ENCODE peak calls at places on chromosome 19, in ten cellular contexts. C is T1000; Y is GM04503; O is neural crest cell; U is progenitor cell of endocrine pancreas; N is activated CD8-positive, alpha-beta memory T cell treated with anti-CD3 and anti-CD28 coated beads for 4 hours; Q is GM06990; P is T-helper 2 cell; E is stimulated activated CD8-positive, alpha-beta memory T cell treated with anti-CD3 and anti-CD28 coated beads, Interleukin-15, amount 100 ng/mL, for 4 hours; S is effector CD4-positive, alpha-beta T cell. R is an unnamed sample.
A peak's percentile ranks its signal among the peaks of the same experiment; 100 is the strongest.

GRCh38 chr19:46916971-46917370 is 56.2 kb downstream of the ARHGAP35 start:
- DNase-seq in C (no peak), Y (no peak), O (no peak), U (no peak), N (no peak), Q (no peak), P (no peak), E (no peak), S (no peak), R (no peak)

GRCh38 chr19:17610384-17610783 is 54.9 kb downstream of the COLGALT1 start:
- DNase-seq in C (no peak), Y (no peak), O (no peak), U (no peak), N (no peak), Q (no peak), P (no peak), E (no peak), S (no peak), R (no peak)

GRCh38 chr19:12628040-12629022 is 17.6 kb downstream of the ZNF791 start:
- DNase-seq in C (no peak), Y (no peak), O (no peak), U (no peak), N (no peak), Q (no peak), P (no peak), E (no peak), S (no peak), R (no peak)

GRCh38 chr19:38070573-38070972 is 153.4 kb downstream of the DPF1 start:
- DNase-seq in C (no peak), Y (peak; percentile 9), O (no peak), U (no peak), N (no peak), Q (no peak), P (no peak), E (no peak), S (no peak), R (no peak)

GRCh38 chr19:33260628-33261418 is 35.2 kb upstream of the SLC7A10 start:
- DNase-seq in C (no peak), Y (no peak), O (no peak), U (no peak), N (no peak), Q (peak; percentile 56), P (no peak), E (no peak), S (no peak), R (no peak)

GRCh38 chr19:12064266-12065099 is at the start of gene ZNF844:
- DNase-seq in C (peak; percentile 89), Y (peak; percentile 63), O (peak; percentile 92), U (peak; percentile 95), N (peak; percentile 41), Q (peak; percentile 90), P (peak; percentile 25), E (peak; percentile 38), S (peak; percentile 36), R (no peak)

GRCh38 chr19:57106646-57107235 is 13.0 kb upstream of the USP29 start:
- DNase-seq in C (no peak), Y (no peak), O (no peak), U (no peak), N (no peak), Q (no peak), P (no peak), E (no peak), S (no peak), R (no peak)

GRCh38 chr19:12794936-12795335 is 3.6 kb downstream of the JUNB start:
- DNase-seq in C (no peak), Y (no peak), O (no peak), U (no peak), N (no peak), Q (no peak), P (peak; percentile 16), E (no peak), S (no peak), R (no peak)

GRCh38 chr19:11738746-11739620 is at the start of gene ZNF823:
- DNase-seq in C (peak; percentile 92), Y (peak; percentile 92), O (peak; percentile 99), U (peak; percentile 99), N (peak; percentile 93), Q (peak; percentile 90), P (peak; percentile 87), E (peak; percentile 88), S (peak; percentile 91), R (peak; percentile 79)

GRCh38 chr19:38989066-38989605 is 13.6 kb upstream of the FBXO17 start:
- DNase-seq in C (peak; percentile 73), Y (no peak), O (no peak), U (no peak), N (no peak), Q (no peak), P (no peak), E (no peak), S (no peak), R (no peak)

GRCh38 chr19:6068711-6069110 is 41.6 kb downstream of the RFX2 start:
- DNase-seq in C (no peak), Y (no peak), O (no peak), U (no peak), N (no peak), Q (no peak), P (no peak), E (no peak), S (no peak), R (no peak)

GRCh38 chr19:24140099-24140498 is 53.1 kb downstream of the ZNF254 start:
- DNase-seq in C (no peak), Y (peak; percentile 25), O (no peak), U (no peak), N (no peak), Q (no peak), P (no peak), E (no peak), S (no peak), R (no peak)

GRCh38 chr19:56273563-56274117 is 1.1 kb downstream of the EDDM13 start:
- DNase-seq in C (no peak), Y (peak; percentile 3), O (no peak), U (no peak), N (no peak), Q (no peak), P (no peak), E (no peak), S (no peak), R (no peak)

GRCh38 chr19:21434967-21435544 is 38.1 kb downstream of the ZNF493 start:
- DNase-seq in C (no peak), Y (no peak), O (no peak), U (no peak), N (no peak), Q (no peak), P (no peak), E (no peak), S (no peak), R (no peak)

GRCh38 chr19:39705578-39706188 is 1.4 kb downstream of the LGALS14 start:
- DNase-seq in C (no peak), Y (no peak), O (no peak), U (no peak), N (no peak), Q (no peak), P (no peak), E (no peak), S (no peak), R (no peak)

GRCh38 chr19:45098521-45099464 is 5.8 kb downstream of the PPP1R37 start:
- DNase-seq in C (no peak), Y (no peak), O (no peak), U (no peak), N (no peak), Q (no peak), P (no peak), E (no peak), S (no peak), R (no peak)

GRCh38 chr19:42216653-42217521 is 590 bp downstream of the DEDD2 start:
- DNase-seq in C (peak; percentile 49), Y (no peak), O (peak; percentile 46), U (peak; percentile 46), N (no peak), Q (peak; percentile 59), P (no peak), E (no peak), S (no peak), R (no peak)

GRCh38 chr19:10836478-10837325 is 690 bp upstream of the TMED1 start:
- DNase-seq in C (peak; percentile 92), Y (peak; percentile 55), O (no peak), U (no peak), N (peak; percentile 53), Q (peak; percentile 88), P (no peak), E (peak; percentile 63), S (peak; percentile 61), R (no peak)

GRCh38 chr19:45457776-45458175 is 10.0 kb upstream of the FOSB start:
- DNase-seq in C (no peak), Y (no peak), O (no peak), U (no peak), N (no peak), Q (no peak), P (no peak), E (no peak), S (no peak), R (no peak)

GRCh38 chr19:44752816-44753618 is 4.5 kb downstream of the BCL3 start:
- DNase-seq in C (peak; percentile 88), Y (no peak), O (no peak), U (no peak), N (peak; percentile 92), Q (peak; percentile 95), P (peak; percentile 98), E (peak; percentile 87), S (peak; percentile 93), R (peak; percentile 89)

GRCh38 chr19:18131841-18132596 is 20.9 kb upstream of the PIK3R2 start:
- DNase-seq in C (no peak), Y (no peak), O (peak; percentile 24), U (no peak), N (no peak), Q (no peak), P (no peak), E (no peak), S (no peak), R (no peak)

GRCh38 chr19:16078311-16078758 is 2.0 kb downstream of the TPM4 start:
- DNase-seq in C (no peak), Y (no peak), O (no peak), U (no peak), N (no peak), Q (peak; percentile 44), P (no peak), E (no peak), S (no peak), R (no peak)

GRCh38 chr19:3766520-3766919 is 4.0 kb downstream of the MRPL54 start:
- DNase-seq in C (no peak), Y (no peak), O (no peak), U (no peak), N (no peak), Q (no peak), P (no peak), E (no peak), S (no peak), R (no peak)

GRCh38 chr19:45217193-45217956 is 27.8 kb downstream of the EXOC3L2 start:
- DNase-seq in C (no peak), Y (no peak), O (no peak), U (no peak), N (no peak), Q (no peak), P (no peak), E (no peak), S (no peak), R (no peak)

GRCh38 chr19:940591-941291 is 14.9 kb downstream of the ARID3A start:
- DNase-seq in C (peak; percentile 97), Y (no peak), O (no peak), U (no peak), N (peak; percentile 28), Q (no peak), P (peak; percentile 91), E (no peak), S (peak; percentile 61), R (no peak)

GRCh38 chr19:1065606-1066109 is 1.3 kb upstream of the ARHGAP45 start:
- DNase-seq in C (no peak), Y (no peak), O (no peak), U (no peak), N (no peak), Q (no peak), P (no peak), E (no peak), S (no peak), R (no peak)

GRCh38 chr19:55492362-55492944 is 4.2 kb downstream of the SSC5D start:
- DNase-seq in C (no peak), Y (no peak), O (no peak), U (no peak), N (no peak), Q (no peak), P (no peak), E (no peak), S (no peak), R (no peak)

GRCh38 chr19:34960103-34960805 is 3.8 kb downstream of the ZNF792 start:
- DNase-seq in C (peak; percentile 84), Y (peak; percentile 30), O (no peak), U (no peak), N (no peak), Q (no peak), P (no peak), E (no peak), S (no peak), R (no peak)

R was measured in AG04449.